ENCODE peak calls at places on chromosomes 3 and 15, in five cellular contexts. One of them, this sample, is unnamed.

GRCh38 chr3:70603103-70603502 is 290.7 kb upstream of the MDFIC2 start:
- DNase-seq in hepatocyte: no peak
- DNase-seq in WERI-Rb-1: no peak
- DNase-seq in kidney epithelial cell: no peak
- DNase-seq in bronchial epithelial cell: no peak
- DNase-seq in this sample: no peak

GRCh38 chr3:189787622-189788021 is 156.4 kb downstream of the TP63 start:
- DNase-seq in kidney epithelial cell: no peak
- DNase-seq in hepatocyte: no peak
- DNase-seq in bronchial epithelial cell: peak; percentile 60
- DNase-seq in WERI-Rb-1: no peak
- DNase-seq in this sample: no peak

GRCh38 chr3:45957606-45958005 is 14.3 kb downstream of the CXCR6 start:
- DNase-seq in bronchial epithelial cell: no peak
- DNase-seq in WERI-Rb-1: no peak
- DNase-seq in hepatocyte: no peak
- DNase-seq in kidney epithelial cell: no peak
- DNase-seq in this sample: no peak

GRCh38 chr3:116299646-116300081 is 145.6 kb downstream of the LSAMP start:
- DNase-seq in hepatocyte: no peak
- DNase-seq in WERI-Rb-1: peak; percentile 29
- DNase-seq in kidney epithelial cell: peak; percentile 23
- DNase-seq in bronchial epithelial cell: no peak
- DNase-seq in this sample: no peak

GRCh38 chr3:27378331-27378730 is 9.1 kb upstream of the NEK10 start:
- DNase-seq in bronchial epithelial cell: no peak
- DNase-seq in kidney epithelial cell: no peak
- DNase-seq in WERI-Rb-1: no peak
- DNase-seq in hepatocyte: no peak
- DNase-seq in this sample: no peak

GRCh38 chr3:197031315-197032285 is 2.0 kb upstream of the MELTF start:
- DNase-seq in WERI-Rb-1: no peak
- DNase-seq in hepatocyte: peak; percentile 95
- DNase-seq in kidney epithelial cell: peak; percentile 96
- DNase-seq in bronchial epithelial cell: peak; percentile 100
- DNase-seq in this sample: peak; percentile 97

GRCh38 chr15:83398591-83398990 is 48.5 kb upstream of the SH3GL3 start:
- DNase-seq in WERI-Rb-1: peak; percentile 61
- DNase-seq in bronchial epithelial cell: peak; percentile 41
- DNase-seq in hepatocyte: no peak
- DNase-seq in kidney epithelial cell: no peak
- DNase-seq in this sample: no peak

GRCh38 chr3:124372784-124373183 is 357.5 kb upstream of the UMPS start:
- DNase-seq in kidney epithelial cell: no peak
- DNase-seq in bronchial epithelial cell: no peak
- DNase-seq in WERI-Rb-1: no peak
- DNase-seq in hepatocyte: no peak
- DNase-seq in this sample: no peak

GRCh38 chr15:74172751-74173544 is 562 bp upstream of the ISLR start:
- DNase-seq in WERI-Rb-1: no peak
- DNase-seq in hepatocyte: peak; percentile 57
- DNase-seq in bronchial epithelial cell: no peak
- DNase-seq in kidney epithelial cell: no peak
- DNase-seq in this sample: no peak

GRCh38 chr3:71532639-71533395 is 50.7 kb downstream of the FOXP1 start:
- DNase-seq in kidney epithelial cell: no peak
- DNase-seq in bronchial epithelial cell: peak; percentile 85
- DNase-seq in WERI-Rb-1: no peak
- DNase-seq in hepatocyte: no peak
- DNase-seq in this sample: peak; percentile 38

GRCh38 chr15:48191574-48192225 is at the start of gene CTXN2:
- DNase-seq in bronchial epithelial cell: peak; percentile 8
- DNase-seq in kidney epithelial cell: no peak
- DNase-seq in WERI-Rb-1: no peak
- DNase-seq in hepatocyte: peak; percentile 8
- DNase-seq in this sample: no peak

DNA sequence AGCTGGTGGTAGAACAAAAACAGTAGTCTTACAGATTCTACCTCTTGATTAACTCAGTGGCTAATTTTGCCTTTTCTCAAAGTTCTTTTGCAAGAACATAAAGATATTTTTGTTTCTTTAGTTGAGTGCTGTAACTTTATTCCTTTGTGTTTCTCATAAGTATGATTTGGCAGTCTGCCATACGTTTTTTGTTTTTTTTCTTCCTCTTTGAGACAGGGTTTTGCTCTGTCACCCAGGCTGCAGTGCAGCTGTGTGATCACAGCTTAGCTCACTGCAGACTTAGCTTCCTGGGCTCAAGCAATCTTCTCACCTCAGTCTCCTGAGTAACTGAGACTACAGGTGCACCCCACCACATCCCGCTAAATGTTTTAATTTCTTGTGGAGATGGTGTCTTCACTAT is 22.4 kb downstream of the B3GNT5 start:
- DNase-seq in WERI-Rb-1: no peak
- DNase-seq in hepatocyte: peak; percentile 55
- DNase-seq in kidney epithelial cell: no peak
- DNase-seq in bronchial epithelial cell: peak; percentile 76
- DNase-seq in this sample: peak; percentile 69
- H3K4me3 ChIP-seq in WERI-Rb-1: no peak overlapping the region
- H3K4me3 ChIP-seq in hepatocyte: no peak overlapping the region
- H3K4me3 ChIP-seq in kidney epithelial cell: no peak overlapping the region
- H3K4me3 ChIP-seq in bronchial epithelial cell: no peak overlapping the region
- H3K4me3 ChIP-seq in this sample: no peak overlapping the region

GRCh38 chr3:160486459-160486869 is 36.9 kb upstream of the TRIM59 start:
- DNase-seq in kidney epithelial cell: no peak
- DNase-seq in bronchial epithelial cell: peak; percentile 47
- DNase-seq in hepatocyte: peak; percentile 61
- DNase-seq in WERI-Rb-1: no peak
- DNase-seq in this sample: peak; percentile 56
- H3K4me3 ChIP-seq in kidney epithelial cell: no peak overlapping the region
- H3K4me3 ChIP-seq in bronchial epithelial cell: no peak overlapping the region
- H3K4me3 ChIP-seq in hepatocyte: no peak overlapping the region
- H3K4me3 ChIP-seq in WERI-Rb-1: no peak overlapping the region
- H3K4me3 ChIP-seq in this sample: no peak overlapping the region

GRCh38 chr3:52367891-52368880 is 52.1 kb downstream of the DNAH1 start:
- DNase-seq in WERI-Rb-1: no peak
- DNase-seq in kidney epithelial cell: no peak
- DNase-seq in hepatocyte: no peak
- DNase-seq in bronchial epithelial cell: no peak
- DNase-seq in this sample: no peak

GRCh38 chr3:52374173-52374572 is 58.1 kb downstream of the DNAH1 start:
- DNase-seq in hepatocyte: no peak
- DNase-seq in WERI-Rb-1: no peak
- DNase-seq in kidney epithelial cell: no peak
- DNase-seq in bronchial epithelial cell: no peak
- DNase-seq in this sample: peak; percentile 44

GRCh38 chr3:52373676-52374075 is 57.6 kb downstream of the DNAH1 start:
- DNase-seq in bronchial epithelial cell: no peak
- DNase-seq in kidney epithelial cell: no peak
- DNase-seq in hepatocyte: no peak
- DNase-seq in WERI-Rb-1: no peak
- DNase-seq in this sample: no peak

GRCh38 chr3:52372822-52373504 is 56.8 kb downstream of the DNAH1 start:
- DNase-seq in WERI-Rb-1: no peak
- DNase-seq in hepatocyte: no peak
- DNase-seq in bronchial epithelial cell: no peak
- DNase-seq in kidney epithelial cell: no peak
- DNase-seq in this sample: peak; percentile 87
- H3K4me3 ChIP-seq in WERI-Rb-1: no peak overlapping the region
- H3K4me3 ChIP-seq in hepatocyte: no peak overlapping the region
- H3K4me3 ChIP-seq in bronchial epithelial cell: no peak overlapping the region
- H3K4me3 ChIP-seq in kidney epithelial cell: no peak overlapping the region
- H3K4me3 ChIP-seq in this sample: peak overlapping the region; percentile 22

DNA sequence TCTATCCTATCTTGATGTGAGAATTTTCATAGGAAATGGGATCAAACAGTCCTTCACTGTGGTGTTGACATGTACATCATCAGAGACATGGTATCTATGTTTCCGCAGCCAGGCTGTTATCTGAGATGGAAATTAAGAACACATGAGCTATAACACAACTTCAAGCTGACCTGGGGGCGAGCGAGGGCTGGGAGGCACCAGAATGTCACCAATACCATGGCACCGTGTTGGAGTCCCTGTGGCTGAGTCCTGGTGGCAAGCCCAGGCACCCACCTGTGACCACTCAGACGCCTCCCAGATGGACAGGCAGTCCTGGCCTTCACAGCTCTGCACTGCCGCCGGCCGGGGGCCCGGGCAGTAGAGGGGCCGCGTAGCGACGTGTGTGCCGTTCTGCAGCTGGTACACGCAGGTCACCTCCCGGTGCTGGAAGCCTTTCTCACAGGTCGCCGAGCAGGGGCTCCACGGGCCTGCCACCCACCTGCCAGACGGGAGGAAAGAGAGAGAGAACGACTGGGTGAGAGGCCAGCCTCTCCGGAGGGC is 263.9 kb upstream of the LYSMD4 start:
- DNase-seq in kidney epithelial cell: no peak
- DNase-seq in WERI-Rb-1: no peak
- DNase-seq in bronchial epithelial cell: no peak
- DNase-seq in hepatocyte: no peak
- DNase-seq in this sample: no peak
- H3K4me3 ChIP-seq in kidney epithelial cell: no peak overlapping the region
- H3K4me3 ChIP-seq in WERI-Rb-1: no peak overlapping the region
- H3K4me3 ChIP-seq in bronchial epithelial cell: no peak overlapping the region
- H3K4me3 ChIP-seq in hepatocyte: no peak overlapping the region
- H3K4me3 ChIP-seq in this sample: no peak overlapping the region

GRCh38 chr15:96165775-96166174 is 164.7 kb upstream of the NR2F2 start:
- DNase-seq in bronchial epithelial cell: no peak
- DNase-seq in kidney epithelial cell: no peak
- DNase-seq in hepatocyte: no peak
- DNase-seq in WERI-Rb-1: no peak
- DNase-seq in this sample: no peak
- H3K4me3 ChIP-seq in bronchial epithelial cell: no peak overlapping the region
- H3K4me3 ChIP-seq in kidney epithelial cell: no peak overlapping the region
- H3K4me3 ChIP-seq in hepatocyte: no peak overlapping the region
- H3K4me3 ChIP-seq in WERI-Rb-1: no peak overlapping the region
- H3K4me3 ChIP-seq in this sample: no peak overlapping the region

DNA sequence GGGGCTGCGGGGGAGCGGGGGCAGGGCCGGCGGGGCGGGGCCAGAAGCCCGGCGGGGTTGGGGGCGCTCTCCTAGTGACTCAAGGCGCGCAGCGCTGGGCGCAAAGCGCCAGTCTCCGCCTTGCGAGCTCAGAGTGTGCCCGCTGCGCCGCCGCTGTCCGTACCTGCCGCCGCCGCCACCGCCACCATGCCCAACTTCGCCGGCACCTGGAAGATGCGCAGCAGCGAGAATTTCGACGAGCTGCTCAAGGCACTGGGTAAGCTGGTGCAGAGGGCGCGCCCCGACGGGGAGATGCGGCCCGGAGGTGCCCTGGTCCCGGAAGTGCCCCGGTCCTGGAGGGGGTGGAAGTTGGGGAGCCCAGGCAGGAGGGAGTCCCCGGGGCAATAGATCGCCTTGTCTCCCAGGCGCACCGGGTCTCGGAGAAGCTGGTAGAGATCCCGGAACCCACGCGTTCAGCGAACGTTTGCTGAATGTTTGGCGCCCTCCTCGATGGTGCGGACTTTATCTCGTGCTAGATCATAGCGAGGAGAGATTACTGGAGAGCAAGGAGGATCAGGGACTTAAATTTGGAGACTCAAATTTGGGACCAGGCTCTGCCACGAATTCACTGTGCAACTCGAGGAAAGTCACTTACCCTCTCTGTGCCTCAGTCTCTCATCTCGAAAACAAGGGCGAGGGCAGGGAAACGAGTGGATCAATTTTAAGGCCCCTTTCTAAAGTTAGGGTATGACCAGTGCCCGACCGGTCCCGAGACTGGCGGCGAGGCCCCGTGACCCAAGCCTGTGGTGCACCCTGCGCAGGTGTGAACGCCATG is at the start of gene CRABP1:
- DNase-seq in bronchial epithelial cell: no peak
- DNase-seq in WERI-Rb-1: peak; percentile 49
- DNase-seq in kidney epithelial cell: no peak
- DNase-seq in hepatocyte: peak; percentile 61
- DNase-seq in this sample: no peak
- H3K4me3 ChIP-seq in bronchial epithelial cell: no peak within 1 kb of the TSS
- H3K4me3 ChIP-seq in WERI-Rb-1: peak within 1 kb of the TSS; percentile 83
- H3K4me3 ChIP-seq in kidney epithelial cell: no peak within 1 kb of the TSS
- H3K4me3 ChIP-seq in hepatocyte: peak within 1 kb of the TSS; percentile 36
- H3K4me3 ChIP-seq in this sample: no peak within 1 kb of the TSS

GRCh38 chr3:79769234-79769633 is 1.4 kb upstream of the ROBO1 start:
- DNase-seq in WERI-Rb-1: no peak
- DNase-seq in bronchial epithelial cell: no peak
- DNase-seq in hepatocyte: no peak
- DNase-seq in kidney epithelial cell: no peak
- DNase-seq in this sample: no peak

GRCh38 chr3:79765854-79766253 is 1.9 kb downstream of the ROBO1 start:
- DNase-seq in bronchial epithelial cell: no peak
- DNase-seq in hepatocyte: no peak
- DNase-seq in WERI-Rb-1: no peak
- DNase-seq in kidney epithelial cell: no peak
- DNase-seq in this sample: no peak

GRCh38 chr3:79767953-79768282 is at the start of gene ROBO1:
- DNase-seq in WERI-Rb-1: no peak
- DNase-seq in bronchial epithelial cell: no peak
- DNase-seq in hepatocyte: peak; percentile 11
- DNase-seq in kidney epithelial cell: no peak
- DNase-seq in this sample: no peak

GRCh38 chr3:79766474-79767193 is 1.2 kb downstream of the ROBO1 start:
- DNase-seq in WERI-Rb-1: no peak
- DNase-seq in hepatocyte: peak; percentile 28
- DNase-seq in kidney epithelial cell: no peak
- DNase-seq in bronchial epithelial cell: no peak
- DNase-seq in this sample: no peak

DNA sequence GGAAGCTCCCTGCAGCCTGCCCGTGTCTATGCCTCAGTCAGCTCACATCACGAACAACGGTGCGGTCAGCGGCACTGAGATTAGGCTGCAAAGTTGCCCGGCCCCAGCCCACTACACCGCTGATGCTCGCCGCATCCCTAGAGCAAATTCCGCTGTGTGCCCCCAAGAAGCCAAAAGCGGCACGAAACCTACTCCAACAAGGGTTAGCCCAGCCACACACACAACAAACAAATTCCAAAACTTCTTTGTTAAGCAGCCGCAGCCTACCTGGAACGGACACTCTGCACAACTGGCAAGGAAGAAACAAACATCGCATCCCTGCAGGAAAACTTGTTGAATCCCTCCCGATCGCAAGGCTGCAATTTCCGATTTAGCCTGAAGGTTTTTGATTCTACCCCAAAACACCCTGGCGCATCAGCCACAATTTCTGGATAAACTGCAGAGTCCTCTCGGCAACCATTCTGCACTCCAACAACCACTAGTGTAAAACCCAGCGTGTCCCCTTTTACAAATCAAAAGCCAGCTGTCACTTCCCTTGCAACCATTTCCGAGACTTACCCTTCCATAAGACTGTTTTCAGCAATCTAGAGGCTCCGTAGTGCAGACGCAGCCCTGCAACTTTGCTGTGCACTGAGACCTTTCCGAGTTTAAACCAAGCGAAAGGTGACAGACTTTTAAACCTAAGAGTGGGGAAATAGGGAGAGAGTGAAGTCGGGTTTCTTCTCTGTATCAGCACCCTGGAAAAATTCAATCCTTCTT is 425 bp downstream of the ROBO1 start:
- DNase-seq in kidney epithelial cell: no peak
- DNase-seq in WERI-Rb-1: no peak
- DNase-seq in hepatocyte: no peak
- DNase-seq in bronchial epithelial cell: no peak
- DNase-seq in this sample: no peak
- H3K4me3 ChIP-seq in kidney epithelial cell: peak overlapping the region; percentile 39
- H3K4me3 ChIP-seq in WERI-Rb-1: no peak overlapping the region
- H3K4me3 ChIP-seq in hepatocyte: peak overlapping the region; percentile 33
- H3K4me3 ChIP-seq in bronchial epithelial cell: no peak overlapping the region
- H3K4me3 ChIP-seq in this sample: no peak overlapping the region